ENCODE peak calls at places on chromosome 5, in five cellular contexts. E is adrenal gland; M is posterior cingulate gyrus; A is NCI-H510A treated with DMSO at 0.1 percent for 48 hours; N is stimulated activated CD4-positive, alpha-beta T cell treated with anti-CD3 and anti-CD28 coated beads, Interleukin-15, amount 100 ng/mL, for 24 hours. F is an unnamed sample.

GRCh38 chr5:160186480-160186879 is 42.8 kb upstream of the FABP6 start:
- DNase-seq in E (no peak), M (no peak), A (no peak), N (no peak), F (no peak)

GRCh38 chr5:139635606-139636206 is 12.4 kb upstream of the CXXC5 start:
- DNase-seq in E (peak; percentile 87), M (no peak), A (peak; percentile 44), N (no peak), F (peak; percentile 90)

GRCh38 chr5:159409801-159410200 is 79.5 kb upstream of the IL12B start:
- DNase-seq in E (no peak), M (no peak), A (no peak), N (peak; percentile 50), F (no peak)

GRCh38 chr5:180799194-180799593 is 3.4 kb downstream of the MGAT1 start:
- DNase-seq in E (no peak), M (no peak), A (peak; percentile 20), N (no peak), F (peak; percentile 53)

GRCh38 chr5:110386782-110387181 is 339.7 kb downstream of the TMEM232 start:
- DNase-seq in E (peak; percentile 21), M (no peak), A (no peak), N (no peak), F (no peak)

GRCh38 chr5:53368516-53368915 is 111.9 kb upstream of the FST start:
- DNase-seq in E (no peak), M (no peak), A (no peak), N (no peak), F (no peak)

GRCh38 chr5:151255621-151256286 is 2.8 kb downstream of the GM2A start:
- DNase-seq in E (no peak), M (no peak), A (no peak), N (no peak), F (no peak)

GRCh38 chr5:92372766-92373165 is 989.6 kb upstream of the ARRDC3 start:
- DNase-seq in E (no peak), M (no peak), A (no peak), N (no peak), F (no peak)

GRCh38 chr5:172858511-172858989 is 24.5 kb downstream of the ERGIC1 start:
- DNase-seq in E (no peak), M (no peak), A (no peak), N (no peak), F (no peak)

GRCh38 chr5:153463806-153464205 is 26.7 kb upstream of the GRIA1 start:
- DNase-seq in E (no peak), M (no peak), A (no peak), N (no peak), F (no peak)

GRCh38 chr5:82931110-82931509 is 146.1 kb downstream of the TMEM167A start:
- DNase-seq in E (no peak), M (no peak), A (no peak), N (no peak), F (no peak)

GRCh38 chr5:152443935-152444334 is 38.9 kb upstream of the NMUR2 start:
- DNase-seq in E (no peak), M (no peak), A (no peak), N (no peak), F (no peak)

GRCh38 chr5:76953551-76954382 is 922 bp downstream of the CRHBP start:
- DNase-seq in E (peak; percentile 13), M (peak; percentile 36), A (no peak), N (peak; percentile 11), F (no peak)

GRCh38 chr5:181203093-181203711 is 1.8 kb downstream of the TRIM7 start:
- DNase-seq in E (no peak), M (no peak), A (no peak), N (no peak), F (no peak)

GRCh38 chr5:148768801-148769415 is 57.5 kb upstream of the ADRB2 start:
- DNase-seq in E (no peak), M (no peak), A (no peak), N (no peak), F (no peak)

GRCh38 chr5:147621016-147621415 is 111.1 kb upstream of the DPYSL3 start:
- DNase-seq in E (no peak), M (no peak), A (no peak), N (no peak), F (no peak)

GRCh38 chr5:169874626-169875025 is 105.7 kb downstream of the INSYN2B start:
- DNase-seq in E (no peak), M (no peak), A (no peak), N (no peak), F (no peak)

GRCh38 chr5:176573564-176574296 is 24.6 kb downstream of the CDHR2 start:
- DNase-seq in E (peak; percentile 62), M (peak; percentile 70), A (peak; percentile 17), N (peak; percentile 87), F (no peak)